ENCODE peak calls at places on chromosomes 3 and 15, in four cellular contexts. T is HEK293T, A is HepG2, E is K562. W is an unnamed sample.
A peak's percentile ranks its signal among the peaks of the same experiment; 100 is the strongest.

GRCh38 chr3:30201715-30202114 is 404.7 kb upstream of the TGFBR2 start:
- DNase-seq in T (no peak), A (no peak), E (no peak), W (no peak)

GRCh38 chr15:50219820-50220219 is 37.8 kb downstream of the SLC27A2 start:
- DNase-seq in T (no peak), A (no peak), E (no peak), W (no peak)

GRCh38 chr3:48715179-48715800 is 1.7 kb downstream of the IP6K2 start:
- DNase-seq in T (no peak), A (no peak), E (no peak), W (no peak)

GRCh38 chr3:14621093-14621492 is 30.5 kb upstream of the CCDC174 start:
- DNase-seq in T (no peak), A (no peak), E (no peak), W (no peak)

GRCh38 chr15:57329582-57330367 is 46.5 kb upstream of the CGNL1 start:
- DNase-seq in T (no peak), A (no peak), E (peak; percentile 38), W (no peak)

GRCh38 chr3:9809239-9809614 is 835 bp upstream of the TTLL3 start:
- DNase-seq in T (no peak), A (no peak), E (no peak), W (no peak)

GRCh38 chr15:63049747-63050439 is 7.3 kb downstream of the TPM1 start:
- DNase-seq in T (no peak), A (peak; percentile 56), E (no peak), W (no peak)

GRCh38 chr15:67183443-67184169 is 70.9 kb downstream of the AAGAB start:
- DNase-seq in T (no peak), A (peak; percentile 84), E (no peak), W (no peak)

GRCh38 chr3:15982667-15983145 is 184.9 kb upstream of the ANKRD28 start:
- DNase-seq in T (no peak), A (no peak), E (no peak), W (no peak)

GRCh38 chr15:47460775-47461174 is 256.5 kb upstream of the SEMA6D start:
- DNase-seq in T (no peak), A (no peak), E (no peak), W (no peak)

GRCh38 chr3:71425491-71426071 is 157.9 kb downstream of the FOXP1 start:
- DNase-seq in T (no peak), A (no peak), E (no peak), W (no peak)

GRCh38 chr3:189806171-189806951 is 175.2 kb downstream of the TP63 start:
- DNase-seq in T (no peak), A (no peak), E (no peak), W (no peak)

GRCh38 chr3:55077726-55078125 is 149.9 kb upstream of the LRTM1 start:
- DNase-seq in T (no peak), A (no peak), E (no peak), W (no peak)
- TF ChIP-seq TARDBP in T (no peak), A (no peak), E (no peak), W (no peak)

GRCh38 chr3:51544011-51544775 is 5.7 kb downstream of the RAD54L2 start:
- DNase-seq in T (no peak), A (no peak), E (no peak), W (no peak)

GRCh38 chr3:51550080-51550819 is 11.7 kb downstream of the RAD54L2 start:
- DNase-seq in T (no peak), A (peak; percentile 70), E (no peak), W (no peak)

GRCh38 chr3:51547274-51547673 is 8.8 kb downstream of the RAD54L2 start:
- DNase-seq in T (no peak), A (no peak), E (no peak), W (no peak)

GRCh38 chr3:51549311-51549710 is 10.8 kb downstream of the RAD54L2 start:
- DNase-seq in T (no peak), A (no peak), E (no peak), W (no peak)
- TF ChIP-seq TARDBP in T (no peak), A (no peak), E (no peak), W (no peak)

GRCh38 chr3:197000211-197000610 is 29.4 kb downstream of the MELTF start:
- DNase-seq in T (no peak), A (no peak), E (no peak), W (no peak)

GRCh38 chr3:197002701-197003454 is 26.7 kb downstream of the MELTF start:
- DNase-seq in T (peak; percentile 82), A (peak; percentile 30), E (peak; percentile 95), W (no peak)

GRCh38 chr3:197003461-197004385 is 25.9 kb downstream of the MELTF start:
- DNase-seq in T (no peak), A (no peak), E (no peak), W (no peak)

GRCh38 chr3:197001106-197001971 is 28.3 kb downstream of the MELTF start:
- DNase-seq in T (no peak), A (no peak), E (no peak), W (no peak)

GRCh38 chr3:197001972-197002700 is 27.5 kb downstream of the MELTF start:
- DNase-seq in T (no peak), A (no peak), E (no peak), W (no peak)
- TF ChIP-seq TARDBP in T (no peak), A (no peak), E (no peak), W (no peak)

DNA sequence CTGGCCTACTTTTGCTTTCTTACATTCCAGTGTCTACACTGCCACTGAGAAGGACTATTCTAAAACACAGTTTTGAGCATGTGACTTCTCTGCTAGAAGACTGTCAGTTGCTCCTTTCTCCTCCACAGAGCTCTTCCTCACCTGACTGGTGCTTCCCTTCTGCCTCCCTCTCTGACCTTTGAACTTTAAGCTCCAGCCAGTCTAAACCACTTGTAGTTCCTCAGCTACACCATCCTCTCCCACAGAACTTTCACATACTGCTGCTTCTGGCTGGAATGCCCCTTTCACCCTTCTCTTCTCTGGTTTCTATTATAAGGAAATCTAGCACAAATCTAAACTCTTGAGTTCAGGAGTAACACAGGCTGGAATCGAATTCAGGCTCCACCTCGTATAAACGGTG is 9.1 kb downstream of the NCEH1 start:
- DNase-seq in T (no peak), A (peak; percentile 34), E (no peak), W (no peak)
- TF ChIP-seq TARDBP in T (no peak), A (no peak), E (no peak), W (no peak)

DNA sequence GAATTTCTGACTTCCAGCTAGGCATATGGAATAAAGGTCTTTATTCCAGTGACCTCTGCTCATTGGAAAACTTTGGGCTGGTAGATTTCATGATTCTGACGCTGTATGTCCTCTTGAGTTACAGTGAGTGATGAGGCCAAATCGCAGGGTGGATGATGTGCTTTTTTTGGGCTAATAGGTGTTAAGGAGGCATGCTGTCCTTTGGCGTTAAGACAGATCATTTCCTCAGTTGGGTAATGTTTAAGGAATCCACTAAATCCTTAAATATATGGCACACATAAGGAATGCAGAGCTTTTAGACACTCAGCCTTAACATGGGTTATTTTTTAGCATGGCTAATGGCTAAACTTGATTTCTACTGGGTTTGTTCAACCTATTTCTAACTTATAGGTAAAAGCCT is 87.9 kb downstream of the LPP start:
- DNase-seq in T (no peak), A (no peak), E (no peak), W (no peak)
- TF ChIP-seq TARDBP in T (no peak), A (no peak), E (no peak), W (no peak)

DNA sequence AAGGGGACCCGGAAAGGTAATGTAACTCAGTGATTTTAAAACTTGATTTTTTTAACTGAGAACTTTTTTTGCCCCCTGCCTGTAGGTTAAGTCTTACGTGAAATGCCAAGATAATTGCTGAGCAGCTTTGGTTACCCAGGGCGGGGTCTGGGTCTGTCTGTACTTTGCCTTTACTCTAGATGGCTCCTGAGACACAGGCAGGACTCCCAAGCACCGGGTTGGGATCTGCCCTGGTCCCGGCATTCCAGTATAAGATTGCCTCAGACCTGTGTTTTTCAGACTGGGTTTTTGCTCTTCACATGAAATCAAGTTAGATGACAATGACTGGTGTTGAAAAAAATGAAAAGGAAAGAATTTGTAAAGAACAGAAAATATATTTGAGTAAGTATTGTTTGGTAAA is 40.3 kb downstream of the WDR76 start:
- DNase-seq in T (no peak), A (no peak), E (no peak), W (no peak)
- TF ChIP-seq TARDBP in T (no peak), A (no peak), E (no peak), W (no peak)

W was measured in GM12878.